ENCODE peak calls at places on chromosomes 16 and 17, in four cellular contexts. One of them, this sample, is unnamed. For H3K4me1, the result is how much of the 10 kb centered on the place peaks cover.

GRCh38 chr16:48356633-48357376 is 28.4 kb downstream of the SIAH1 start:
- DNase-seq in effector memory CD4-positive, alpha-beta T cell: no peak
- DNase-seq in neural progenitor cell: no peak
- DNase-seq in Caco-2: no peak
- DNase-seq in this sample: no peak

GRCh38 chr16:10866196-10866976 is 10.6 kb upstream of the CIITA start:
- DNase-seq in effector memory CD4-positive, alpha-beta T cell: no peak
- DNase-seq in neural progenitor cell: no peak
- DNase-seq in Caco-2: no peak
- DNase-seq in this sample: no peak

GRCh38 chr16:57764341-57765159 is 29.0 kb downstream of the KATNB1 start:
- DNase-seq in effector memory CD4-positive, alpha-beta T cell: peak
- DNase-seq in neural progenitor cell: peak
- DNase-seq in Caco-2: peak
- DNase-seq in this sample: peak

GRCh38 chr16:67431077-67431804 is at the start of gene HSD11B2:
- DNase-seq in effector memory CD4-positive, alpha-beta T cell: no peak
- DNase-seq in neural progenitor cell: peak
- DNase-seq in Caco-2: peak
- DNase-seq in this sample: no peak

GRCh38 chr16:84357191-84357651 is 11.1 kb upstream of the ATP2C2 start:
- DNase-seq in effector memory CD4-positive, alpha-beta T cell: no peak
- DNase-seq in neural progenitor cell: no peak
- DNase-seq in Caco-2: no peak
- DNase-seq in this sample: peak

GRCh38 chr16:56965149-56965938 is 3.6 kb downstream of the CETP start:
- DNase-seq in effector memory CD4-positive, alpha-beta T cell: no peak
- DNase-seq in neural progenitor cell: no peak
- DNase-seq in Caco-2: no peak
- DNase-seq in this sample: no peak

GRCh38 chr16:3188675-3188924 is 596 bp downstream of the OR1F1 start:
- DNase-seq in effector memory CD4-positive, alpha-beta T cell: no peak
- DNase-seq in neural progenitor cell: no peak
- DNase-seq in Caco-2: no peak
- DNase-seq in this sample: no peak

GRCh38 chr17:9414471-9414870 is 161.1 kb downstream of the STX8 start:
- DNase-seq in effector memory CD4-positive, alpha-beta T cell: no peak
- DNase-seq in neural progenitor cell: no peak
- DNase-seq in Caco-2: no peak
- DNase-seq in this sample: no peak

GRCh38 chr17:38591759-38592241 is 14.0 kb downstream of the SRCIN1 start:
- DNase-seq in effector memory CD4-positive, alpha-beta T cell: no peak
- DNase-seq in neural progenitor cell: no peak
- DNase-seq in Caco-2: no peak
- DNase-seq in this sample: peak

GRCh38 chr17:66275651-66276050 is 26.8 kb upstream of the PRKCA start:
- DNase-seq in effector memory CD4-positive, alpha-beta T cell: no peak
- DNase-seq in neural progenitor cell: no peak
- DNase-seq in Caco-2: no peak
- DNase-seq in this sample: peak

GRCh38 chr17:38440614-38441397 is 12.5 kb downstream of the ARHGAP23 start:
- DNase-seq in effector memory CD4-positive, alpha-beta T cell: no peak
- DNase-seq in neural progenitor cell: peak
- DNase-seq in Caco-2: no peak
- DNase-seq in this sample: no peak

GRCh38 chr17:57286372-57287105 is 30.2 kb downstream of the MSI2 start:
- DNase-seq in effector memory CD4-positive, alpha-beta T cell: no peak
- DNase-seq in neural progenitor cell: peak
- DNase-seq in Caco-2: no peak
- DNase-seq in this sample: no peak

GRCh38 chr17:77147357-77147801 is 6.6 kb downstream of the SEC14L1 start:
- DNase-seq in effector memory CD4-positive, alpha-beta T cell: no peak
- DNase-seq in neural progenitor cell: no peak
- DNase-seq in Caco-2: no peak
- DNase-seq in this sample: no peak
- H3K4me1 ChIP-seq in effector memory CD4-positive, alpha-beta T cell: under half
- H3K4me1 ChIP-seq in neural progenitor cell: under half
- H3K4me1 ChIP-seq in Caco-2: under half
- H3K4me1 ChIP-seq in this sample: under half

GRCh38 chr17:80479246-80479566 is 2.8 kb upstream of the NPTX1 start:
- DNase-seq in effector memory CD4-positive, alpha-beta T cell: no peak
- DNase-seq in neural progenitor cell: no peak
- DNase-seq in Caco-2: no peak
- DNase-seq in this sample: no peak
- H3K4me1 ChIP-seq in effector memory CD4-positive, alpha-beta T cell: under half
- H3K4me1 ChIP-seq in neural progenitor cell: under half
- H3K4me1 ChIP-seq in Caco-2: under half
- H3K4me1 ChIP-seq in this sample: under half

GRCh38 chr17:78379134-78379497 is 667 bp downstream of the PGS1 start:
- DNase-seq in effector memory CD4-positive, alpha-beta T cell: no peak
- DNase-seq in neural progenitor cell: no peak
- DNase-seq in Caco-2: no peak
- DNase-seq in this sample: peak

GRCh38 chr17:78381601-78382168 is 3.2 kb downstream of the PGS1 start:
- DNase-seq in effector memory CD4-positive, alpha-beta T cell: peak
- DNase-seq in neural progenitor cell: no peak
- DNase-seq in Caco-2: no peak
- DNase-seq in this sample: no peak

GRCh38 chr17:78377858-78378224 is 608 bp upstream of the PGS1 start:
- DNase-seq in effector memory CD4-positive, alpha-beta T cell: no peak
- DNase-seq in neural progenitor cell: peak
- DNase-seq in Caco-2: no peak
- DNase-seq in this sample: no peak

GRCh38 chr17:78378225-78379133 is at the start of gene PGS1:
- DNase-seq in effector memory CD4-positive, alpha-beta T cell: peak
- DNase-seq in neural progenitor cell: peak
- DNase-seq in Caco-2: peak
- DNase-seq in this sample: no peak

DNA sequence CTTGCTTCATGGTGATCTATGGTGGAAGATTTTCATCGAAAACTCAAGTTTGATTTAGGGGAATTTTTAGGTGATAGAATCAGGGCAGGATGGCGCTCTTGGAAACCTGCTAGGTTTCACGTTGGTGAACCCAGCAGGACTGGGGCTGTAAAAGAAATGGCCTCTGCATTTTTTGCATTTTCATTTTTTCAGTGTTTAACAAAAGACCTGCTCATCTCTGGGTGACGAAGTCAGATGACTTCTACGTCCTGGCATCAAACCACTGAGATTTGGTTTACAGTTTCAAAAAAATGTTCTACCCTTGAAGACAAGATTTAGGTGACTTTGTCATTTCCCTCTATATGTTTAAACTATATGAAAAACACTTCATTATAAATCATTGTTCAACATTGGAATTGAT is 1.9 kb downstream of the PGS1 start:
- DNase-seq in effector memory CD4-positive, alpha-beta T cell: no peak
- DNase-seq in neural progenitor cell: no peak
- DNase-seq in Caco-2: no peak
- DNase-seq in this sample: no peak
- H3K4me1 ChIP-seq in effector memory CD4-positive, alpha-beta T cell: half or more
- H3K4me1 ChIP-seq in neural progenitor cell: under half
- H3K4me1 ChIP-seq in Caco-2: under half
- H3K4me1 ChIP-seq in this sample: under half

GRCh38 chr17:77185137-77185536 is 44.4 kb downstream of the SEC14L1 start:
- DNase-seq in effector memory CD4-positive, alpha-beta T cell: no peak
- DNase-seq in neural progenitor cell: peak
- DNase-seq in Caco-2: no peak
- DNase-seq in this sample: no peak

GRCh38 chr17:77182773-77183172 is 42.0 kb downstream of the SEC14L1 start:
- DNase-seq in effector memory CD4-positive, alpha-beta T cell: no peak
- DNase-seq in neural progenitor cell: no peak
- DNase-seq in Caco-2: no peak
- DNase-seq in this sample: no peak

GRCh38 chr17:77186141-77186604 is 45.4 kb downstream of the SEC14L1 start:
- DNase-seq in effector memory CD4-positive, alpha-beta T cell: no peak
- DNase-seq in neural progenitor cell: no peak
- DNase-seq in Caco-2: no peak
- DNase-seq in this sample: no peak

GRCh38 chr17:77182205-77182604 is 41.4 kb downstream of the SEC14L1 start:
- DNase-seq in effector memory CD4-positive, alpha-beta T cell: no peak
- DNase-seq in neural progenitor cell: no peak
- DNase-seq in Caco-2: no peak
- DNase-seq in this sample: no peak

DNA sequence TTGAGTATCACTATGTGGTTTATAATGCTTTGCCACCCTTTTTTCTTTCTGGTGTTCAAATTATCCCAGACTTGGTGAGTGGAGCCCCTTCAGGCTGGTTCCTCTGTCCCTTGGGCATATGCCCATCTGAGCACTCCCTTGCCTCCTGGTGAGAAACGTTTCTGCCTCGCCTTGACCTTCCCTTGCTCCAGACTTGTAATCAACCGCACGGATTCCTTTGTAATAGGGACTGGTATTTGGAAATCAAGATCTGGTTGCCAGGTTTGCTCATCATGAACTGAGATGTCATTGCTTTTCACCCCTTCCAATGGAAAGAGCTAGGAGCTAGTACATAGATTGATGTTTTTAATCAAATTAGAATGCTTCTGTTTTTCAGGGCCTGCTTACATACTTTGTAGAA is 43.7 kb downstream of the SEC14L1 start:
- DNase-seq in effector memory CD4-positive, alpha-beta T cell: no peak
- DNase-seq in neural progenitor cell: no peak
- DNase-seq in Caco-2: no peak
- DNase-seq in this sample: peak
- H3K4me1 ChIP-seq in effector memory CD4-positive, alpha-beta T cell: under half
- H3K4me1 ChIP-seq in neural progenitor cell: under half
- H3K4me1 ChIP-seq in Caco-2: under half
- H3K4me1 ChIP-seq in this sample: under half

GRCh38 chr17:17603895-17604225 is 12.4 kb upstream of the PEMT start:
- DNase-seq in effector memory CD4-positive, alpha-beta T cell: no peak
- DNase-seq in neural progenitor cell: no peak
- DNase-seq in Caco-2: no peak
- DNase-seq in this sample: no peak

GRCh38 chr17:17605083-17605746 is 13.7 kb upstream of the PEMT start:
- DNase-seq in effector memory CD4-positive, alpha-beta T cell: no peak
- DNase-seq in neural progenitor cell: no peak
- DNase-seq in Caco-2: no peak
- DNase-seq in this sample: no peak

GRCh38 chr17:17605747-17606083 is 14.2 kb upstream of the PEMT start:
- DNase-seq in effector memory CD4-positive, alpha-beta T cell: no peak
- DNase-seq in neural progenitor cell: no peak
- DNase-seq in Caco-2: no peak
- DNase-seq in this sample: no peak

GRCh38 chr17:17609121-17609520 is 17.6 kb upstream of the PEMT start:
- DNase-seq in effector memory CD4-positive, alpha-beta T cell: no peak
- DNase-seq in neural progenitor cell: no peak
- DNase-seq in Caco-2: no peak
- DNase-seq in this sample: no peak

DNA sequence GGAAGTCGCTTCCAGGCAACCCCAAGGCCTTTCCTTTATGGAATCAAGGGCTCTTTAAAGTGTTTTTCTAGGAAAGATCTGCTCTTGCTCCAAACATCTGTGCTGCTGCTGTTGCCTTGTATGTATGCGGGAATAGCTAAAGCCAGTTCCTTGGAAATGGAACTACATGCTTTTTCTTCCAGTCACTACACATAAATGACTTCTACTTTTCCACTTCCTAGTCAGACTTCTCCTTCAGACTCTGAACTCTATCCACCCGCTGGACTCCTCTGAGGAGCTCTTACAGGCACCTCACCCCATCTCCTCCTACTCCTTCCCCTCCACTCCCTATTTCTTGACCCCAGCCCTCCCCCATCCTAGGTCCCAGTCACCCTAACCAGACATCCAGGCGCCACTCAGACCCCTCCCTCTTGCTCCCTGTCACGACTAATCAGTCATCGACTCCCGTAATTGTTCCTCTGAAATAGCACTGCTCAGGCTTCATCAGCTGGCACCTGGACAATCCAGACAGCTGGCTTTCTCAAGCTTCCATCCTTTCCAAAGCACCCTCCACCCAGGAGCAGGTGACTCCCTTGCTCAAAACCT is 15.0 kb upstream of the PEMT start:
- DNase-seq in effector memory CD4-positive, alpha-beta T cell: no peak
- DNase-seq in neural progenitor cell: no peak
- DNase-seq in Caco-2: no peak
- DNase-seq in this sample: no peak
- H3K4me1 ChIP-seq in effector memory CD4-positive, alpha-beta T cell: under half
- H3K4me1 ChIP-seq in neural progenitor cell: under half
- H3K4me1 ChIP-seq in Caco-2: under half
- H3K4me1 ChIP-seq in this sample: under half

GRCh38 chr17:59435238-59435637 is 103.8 kb downstream of the YPEL2 start:
- DNase-seq in effector memory CD4-positive, alpha-beta T cell: no peak
- DNase-seq in neural progenitor cell: no peak
- DNase-seq in Caco-2: no peak
- DNase-seq in this sample: peak
- H3K4me1 ChIP-seq in effector memory CD4-positive, alpha-beta T cell: under half
- H3K4me1 ChIP-seq in neural progenitor cell: under half
- H3K4me1 ChIP-seq in Caco-2: under half
- H3K4me1 ChIP-seq in this sample: under half

This sample was measured in foreskin keratinocyte.